ENCODE peak calls at places on chromosomes 11 and 22, in nine cellular contexts. One of them, this sample, is unnamed. For H3K27me3, the result is how much of the 10 kb centered on the place peaks cover.

GRCh38 chr22:36762687-36763260 is 13.1 kb downstream of the IFT27 start:
- DNase-seq in IMR-90: peak
- DNase-seq in stomach: no peak
- DNase-seq in ovary: no peak
- DNase-seq in sigmoid colon: peak
- DNase-seq in prostate gland: no peak
- DNase-seq in adrenal gland: no peak
- DNase-seq in upper lobe of left lung: peak
- DNase-seq in body of pancreas: no peak
- DNase-seq in this sample: no peak

GRCh38 chr22:27075891-27076290 is 418.5 kb downstream of the MIAT start:
- DNase-seq in IMR-90: no peak
- DNase-seq in stomach: no peak
- DNase-seq in ovary: no peak
- DNase-seq in sigmoid colon: no peak
- DNase-seq in prostate gland: no peak
- DNase-seq in adrenal gland: no peak
- DNase-seq in upper lobe of left lung: no peak
- DNase-seq in body of pancreas: no peak
- DNase-seq in this sample: no peak

GRCh38 chr11:116513278-116513823 is 259.4 kb downstream of the BUD13 start:
- DNase-seq in IMR-90: no peak
- DNase-seq in stomach: no peak
- DNase-seq in ovary: no peak
- DNase-seq in sigmoid colon: no peak
- DNase-seq in prostate gland: no peak
- DNase-seq in adrenal gland: no peak
- DNase-seq in upper lobe of left lung: no peak
- DNase-seq in body of pancreas: no peak
- DNase-seq in this sample: no peak

GRCh38 chr11:114970908-114971645 is 292.8 kb downstream of the NXPE2 start:
- DNase-seq in IMR-90: no peak
- DNase-seq in stomach: no peak
- DNase-seq in ovary: no peak
- DNase-seq in sigmoid colon: no peak
- DNase-seq in prostate gland: no peak
- DNase-seq in adrenal gland: no peak
- DNase-seq in upper lobe of left lung: no peak
- DNase-seq in body of pancreas: no peak
- DNase-seq in this sample: no peak

GRCh38 chr11:103927535-103927934 is 108.9 kb upstream of the DDI1 start:
- DNase-seq in IMR-90: peak
- DNase-seq in stomach: no peak
- DNase-seq in ovary: no peak
- DNase-seq in sigmoid colon: no peak
- DNase-seq in prostate gland: no peak
- DNase-seq in adrenal gland: no peak
- DNase-seq in upper lobe of left lung: no peak
- DNase-seq in body of pancreas: no peak
- DNase-seq in this sample: no peak

GRCh38 chr22:31870890-31871289 is 73.4 kb upstream of the YWHAH start:
- DNase-seq in IMR-90: peak
- DNase-seq in stomach: no peak
- DNase-seq in ovary: no peak
- DNase-seq in sigmoid colon: no peak
- DNase-seq in prostate gland: peak
- DNase-seq in adrenal gland: no peak
- DNase-seq in upper lobe of left lung: no peak
- DNase-seq in body of pancreas: peak
- DNase-seq in this sample: no peak

GRCh38 chr11:124050770-124051169 is 9.6 kb upstream of the OR10G7 start:
- DNase-seq in IMR-90: no peak
- DNase-seq in stomach: no peak
- DNase-seq in ovary: no peak
- DNase-seq in sigmoid colon: no peak
- DNase-seq in prostate gland: no peak
- DNase-seq in adrenal gland: no peak
- DNase-seq in upper lobe of left lung: no peak
- DNase-seq in body of pancreas: no peak
- DNase-seq in this sample: no peak

GRCh38 chr22:38259370-38259769 is 13.4 kb downstream of the TMEM184B start:
- DNase-seq in IMR-90: no peak
- DNase-seq in stomach: no peak
- DNase-seq in ovary: no peak
- DNase-seq in sigmoid colon: no peak
- DNase-seq in prostate gland: no peak
- DNase-seq in adrenal gland: no peak
- DNase-seq in upper lobe of left lung: no peak
- DNase-seq in body of pancreas: no peak
- DNase-seq in this sample: no peak

GRCh38 chr11:118126082-118126838 is 26.4 kb downstream of the SCN4B start:
- DNase-seq in IMR-90: no peak
- DNase-seq in stomach: no peak
- DNase-seq in ovary: no peak
- DNase-seq in sigmoid colon: no peak
- DNase-seq in prostate gland: no peak
- DNase-seq in adrenal gland: no peak
- DNase-seq in upper lobe of left lung: no peak
- DNase-seq in body of pancreas: no peak
- DNase-seq in this sample: no peak

GRCh38 chr11:76553554-76554476 is 109.0 kb downstream of the EMSY start:
- DNase-seq in IMR-90: no peak
- DNase-seq in stomach: no peak
- DNase-seq in ovary: no peak
- DNase-seq in sigmoid colon: no peak
- DNase-seq in prostate gland: no peak
- DNase-seq in adrenal gland: no peak
- DNase-seq in upper lobe of left lung: no peak
- DNase-seq in body of pancreas: no peak
- DNase-seq in this sample: no peak

GRCh38 chr11:18188796-18189195 is 16.2 kb downstream of the MRGPRX4 start:
- DNase-seq in IMR-90: no peak
- DNase-seq in stomach: no peak
- DNase-seq in ovary: no peak
- DNase-seq in sigmoid colon: no peak
- DNase-seq in prostate gland: no peak
- DNase-seq in adrenal gland: no peak
- DNase-seq in upper lobe of left lung: peak
- DNase-seq in body of pancreas: no peak
- DNase-seq in this sample: no peak

GRCh38 chr22:42635531-42635930 is 4.9 kb downstream of the ATP5MGL start:
- DNase-seq in IMR-90: peak
- DNase-seq in stomach: peak
- DNase-seq in ovary: no peak
- DNase-seq in sigmoid colon: peak
- DNase-seq in prostate gland: no peak
- DNase-seq in adrenal gland: peak
- DNase-seq in upper lobe of left lung: no peak
- DNase-seq in body of pancreas: no peak
- DNase-seq in this sample: no peak

GRCh38 chr22:48953830-48954229 is 873.8 kb downstream of the BRD1 start:
- DNase-seq in IMR-90: no peak
- DNase-seq in stomach: peak
- DNase-seq in ovary: no peak
- DNase-seq in sigmoid colon: no peak
- DNase-seq in prostate gland: peak
- DNase-seq in adrenal gland: no peak
- DNase-seq in upper lobe of left lung: no peak
- DNase-seq in body of pancreas: no peak
- DNase-seq in this sample: no peak

GRCh38 chr11:69874178-69874983 is 55.2 kb upstream of the FGF3 start:
- DNase-seq in IMR-90: no peak
- DNase-seq in stomach: no peak
- DNase-seq in ovary: no peak
- DNase-seq in sigmoid colon: peak
- DNase-seq in prostate gland: no peak
- DNase-seq in adrenal gland: peak
- DNase-seq in upper lobe of left lung: no peak
- DNase-seq in body of pancreas: no peak
- DNase-seq in this sample: peak
- TF ChIP-seq POLR2A in IMR-90: no peak
- TF ChIP-seq POLR2A in stomach: no peak
- TF ChIP-seq POLR2A in ovary: no peak
- TF ChIP-seq POLR2A in sigmoid colon: no peak
- TF ChIP-seq POLR2A in prostate gland: no peak
- TF ChIP-seq POLR2A in adrenal gland: no peak
- TF ChIP-seq POLR2A in upper lobe of left lung: no peak
- TF ChIP-seq POLR2A in body of pancreas: no peak
- TF ChIP-seq POLR2A in this sample: no peak

DNA sequence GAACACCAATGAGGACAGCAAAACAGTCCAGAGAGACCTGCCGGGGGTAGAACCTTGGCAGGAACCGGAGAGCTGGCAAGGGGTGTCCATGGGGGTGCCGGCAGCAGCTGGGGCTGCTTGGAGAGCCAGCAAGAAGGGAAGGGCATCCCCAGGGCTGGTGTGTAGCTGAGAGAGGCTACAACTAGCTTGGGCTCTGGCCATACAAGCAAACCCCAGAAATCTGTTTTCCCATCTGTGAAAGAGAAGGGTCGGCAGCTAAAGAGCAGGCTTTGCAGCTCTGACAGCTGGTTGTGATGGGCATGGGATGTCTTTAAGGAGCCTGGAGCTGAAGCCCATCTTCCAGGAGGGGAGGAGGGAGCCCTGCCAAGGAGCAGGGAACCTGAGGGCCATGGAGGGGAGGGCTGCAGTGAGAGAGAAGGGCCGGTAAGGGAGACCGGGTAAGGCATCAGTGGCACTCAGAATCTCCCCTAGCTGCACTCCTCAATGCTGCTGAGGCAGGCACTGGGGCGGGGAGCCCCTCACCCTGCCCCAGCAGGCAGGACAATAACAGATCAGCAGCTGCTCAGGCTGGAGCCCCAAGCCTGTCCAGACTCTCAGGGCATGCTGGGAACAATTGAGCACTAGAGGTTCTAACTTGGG is 3.9 kb downstream of the CHST1 start:
- DNase-seq in IMR-90: no peak
- DNase-seq in stomach: no peak
- DNase-seq in ovary: peak
- DNase-seq in sigmoid colon: peak
- DNase-seq in prostate gland: no peak
- DNase-seq in adrenal gland: no peak
- DNase-seq in upper lobe of left lung: no peak
- DNase-seq in body of pancreas: no peak
- DNase-seq in this sample: no peak
- H3K27me3 ChIP-seq in IMR-90: half or more
- H3K27me3 ChIP-seq in stomach: half or more
- H3K27me3 ChIP-seq in ovary: under half
- H3K27me3 ChIP-seq in sigmoid colon: half or more
- H3K27me3 ChIP-seq in prostate gland: under half
- H3K27me3 ChIP-seq in adrenal gland: under half
- H3K27me3 ChIP-seq in upper lobe of left lung: under half
- H3K27me3 ChIP-seq in body of pancreas: under half
- H3K27me3 ChIP-seq in this sample: under half

DNA sequence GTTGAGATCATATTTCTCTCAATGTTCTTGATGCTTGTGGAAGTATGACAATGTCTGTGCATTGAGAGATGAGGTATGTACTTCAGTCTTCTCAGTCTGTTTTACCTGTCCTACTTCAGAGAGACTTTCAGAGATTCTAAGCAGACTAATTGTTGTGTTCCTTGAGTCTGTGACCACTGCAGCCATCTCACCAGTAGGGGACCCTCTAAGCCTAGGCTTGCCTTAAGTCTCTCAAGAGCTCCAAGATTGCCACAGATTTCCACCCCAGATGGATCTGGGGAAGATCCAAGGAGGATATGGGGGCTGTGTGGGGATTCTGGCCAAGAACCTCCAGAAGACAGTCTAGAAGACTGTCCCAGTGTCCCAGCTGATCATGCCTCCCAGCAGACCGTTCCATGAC is 179.9 kb upstream of the PLET1 start:
- DNase-seq in IMR-90: no peak
- DNase-seq in stomach: no peak
- DNase-seq in ovary: no peak
- DNase-seq in sigmoid colon: no peak
- DNase-seq in prostate gland: no peak
- DNase-seq in adrenal gland: no peak
- DNase-seq in upper lobe of left lung: no peak
- DNase-seq in body of pancreas: no peak
- DNase-seq in this sample: no peak
- TF ChIP-seq CTCF in IMR-90: no peak
- TF ChIP-seq CTCF in stomach: no peak
- TF ChIP-seq CTCF in ovary: no peak
- TF ChIP-seq CTCF in sigmoid colon: no peak
- TF ChIP-seq CTCF in prostate gland: no peak
- TF ChIP-seq CTCF in adrenal gland: no peak
- TF ChIP-seq CTCF in upper lobe of left lung: no peak
- TF ChIP-seq CTCF in body of pancreas: no peak
- TF ChIP-seq CTCF in this sample: peak

GRCh38 chr11:787084-787675 is 2.7 kb downstream of the CEND1 start:
- DNase-seq in IMR-90: no peak
- DNase-seq in stomach: no peak
- DNase-seq in ovary: no peak
- DNase-seq in sigmoid colon: no peak
- DNase-seq in prostate gland: no peak
- DNase-seq in adrenal gland: no peak
- DNase-seq in upper lobe of left lung: peak
- DNase-seq in body of pancreas: no peak
- DNase-seq in this sample: no peak

GRCh38 chr11:782264-783174 is 5.2 kb upstream of the GATD1 start:
- DNase-seq in IMR-90: no peak
- DNase-seq in stomach: no peak
- DNase-seq in ovary: no peak
- DNase-seq in sigmoid colon: no peak
- DNase-seq in prostate gland: no peak
- DNase-seq in adrenal gland: no peak
- DNase-seq in upper lobe of left lung: peak
- DNase-seq in body of pancreas: peak
- DNase-seq in this sample: no peak

GRCh38 chr11:779955-780532 is 2.8 kb upstream of the GATD1 start:
- DNase-seq in IMR-90: no peak
- DNase-seq in stomach: no peak
- DNase-seq in ovary: peak
- DNase-seq in sigmoid colon: no peak
- DNase-seq in prostate gland: no peak
- DNase-seq in adrenal gland: no peak
- DNase-seq in upper lobe of left lung: peak
- DNase-seq in body of pancreas: no peak
- DNase-seq in this sample: no peak

GRCh38 chr11:786235-787083 is 3.4 kb downstream of the CEND1 start:
- DNase-seq in IMR-90: no peak
- DNase-seq in stomach: no peak
- DNase-seq in ovary: no peak
- DNase-seq in sigmoid colon: no peak
- DNase-seq in prostate gland: no peak
- DNase-seq in adrenal gland: no peak
- DNase-seq in upper lobe of left lung: peak
- DNase-seq in body of pancreas: no peak
- DNase-seq in this sample: no peak

DNA sequence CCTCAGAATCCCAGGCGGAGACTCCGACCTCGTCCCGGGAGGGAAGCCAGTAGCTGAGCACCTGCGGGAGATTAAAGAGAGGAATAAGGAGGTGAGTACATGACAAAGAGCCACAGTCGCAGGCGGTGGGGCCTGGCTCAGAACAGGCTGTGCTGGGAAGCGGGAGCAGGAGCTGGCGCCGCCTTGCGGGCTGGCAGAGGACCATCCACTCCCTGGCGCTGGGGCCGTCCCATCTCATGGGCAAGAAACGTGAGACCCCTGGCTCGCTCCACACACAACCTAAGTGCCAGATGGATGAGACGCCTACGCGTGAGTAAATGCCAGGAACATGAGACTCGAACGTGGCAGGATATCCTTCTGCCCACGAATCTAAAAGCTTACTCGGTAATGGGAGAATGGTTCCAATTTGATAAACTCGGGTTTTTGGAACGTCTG is 6.3 kb downstream of the CEND1 start:
- DNase-seq in IMR-90: peak
- DNase-seq in stomach: peak
- DNase-seq in ovary: peak
- DNase-seq in sigmoid colon: peak
- DNase-seq in prostate gland: peak
- DNase-seq in adrenal gland: peak
- DNase-seq in upper lobe of left lung: peak
- DNase-seq in body of pancreas: peak
- DNase-seq in this sample: peak
- TF ChIP-seq POLR2A in IMR-90: no peak
- TF ChIP-seq POLR2A in stomach: no peak
- TF ChIP-seq POLR2A in ovary: no peak
- TF ChIP-seq POLR2A in sigmoid colon: no peak
- TF ChIP-seq POLR2A in prostate gland: no peak
- TF ChIP-seq POLR2A in adrenal gland: no peak
- TF ChIP-seq POLR2A in upper lobe of left lung: no peak
- TF ChIP-seq POLR2A in body of pancreas: peak
- TF ChIP-seq POLR2A in this sample: peak